ENCODE peak calls at places on chromosomes 4 and X, in nine cellular contexts. Z is kidney epithelial cell; S is HFF-Myc; P is NCI-H2171 treated with DMSO at 0.1 percent for 48 hours; E is EL; C is CD8-positive, alpha-beta memory T cell; M is neural crest cell; U is hypothalamus; V is pons. L is an unnamed sample.

GRCh38 chrX:48022740-48023139 is 16.0 kb downstream of the SPACA5 start:
- DNase-seq in Z (no peak), S (no peak), P (no peak), E (no peak), C (no peak), M (no peak), U (no peak), V (no peak), L (no peak)

GRCh38 chr4:41887821-41888699 is 47.2 kb upstream of the TMEM33 start:
- DNase-seq in Z (peak; percentile 16), S (peak; percentile 29), P (peak; percentile 19), E (peak; percentile 41), C (no peak), M (peak; percentile 50), U (no peak), V (peak; percentile 43), L (peak; percentile 61)

GRCh38 chr4:77599378-77599777 is 6.2 kb upstream of the CXCL13 start:
- DNase-seq in Z (no peak), S (no peak), P (no peak), E (peak; percentile 42), C (no peak), M (peak; percentile 4), U (no peak), V (peak; percentile 11), L (no peak)

GRCh38 chr4:151692821-151693504 is 67.8 kb downstream of the GATB start:
- DNase-seq in Z (no peak), S (no peak), P (no peak), E (no peak), C (no peak), M (no peak), U (no peak), V (no peak), L (no peak)

GRCh38 chr4:6568689-6569332 is 6.2 kb upstream of the MAN2B2 start:
- DNase-seq in Z (no peak), S (no peak), P (no peak), E (peak; percentile 78), C (no peak), M (no peak), U (no peak), V (no peak), L (peak; percentile 89)

GRCh38 chr4:26051278-26051677 is 137.3 kb downstream of the SMIM20 start:
- DNase-seq in Z (no peak), S (no peak), P (no peak), E (no peak), C (no peak), M (no peak), U (no peak), V (no peak), L (no peak)

GRCh38 chrX:54695816-54696487 is 102.1 kb downstream of the ITIH6 start:
- DNase-seq in Z (no peak), S (no peak), P (no peak), E (peak; percentile 1), C (no peak), M (no peak), U (no peak), V (no peak), L (peak; percentile 49)

GRCh38 chr4:40245794-40246546 is 49.1 kb downstream of the RHOH start:
- DNase-seq in Z (no peak), S (no peak), P (no peak), E (no peak), C (no peak), M (no peak), U (no peak), V (no peak), L (no peak)

GRCh38 chrX:153494541-153495361 is at the start of gene BGN:
- DNase-seq in Z (no peak), S (no peak), P (no peak), E (peak; percentile 65), C (no peak), M (peak; percentile 32), U (peak; percentile 5), V (no peak), L (peak; percentile 95)

GRCh38 chrX:93874554-93874953 is 200.5 kb downstream of the FAM133A start:
- DNase-seq in Z (no peak), S (peak; percentile 0), P (peak; percentile 3), E (no peak), C (no peak), M (peak; percentile 65), U (no peak), V (peak; percentile 16), L (no peak)